ENCODE peak calls at places on chromosomes 12 and 14, in ten cellular contexts. One of them, this sample, is unnamed.

GRCh38 chr12:42630323-42630722 is 40.8 kb upstream of the PRICKLE1 start:
- DNase-seq in A549: no peak
- DNase-seq in upper lobe of right lung: no peak
- DNase-seq in dorsolateral prefrontal cortex: no peak
- DNase-seq in tibial artery: no peak
- DNase-seq in iPS DF 6.9: no peak
- DNase-seq in MM.1S: no peak
- DNase-seq in sigmoid colon: no peak
- DNase-seq in CD8-positive, alpha-beta memory T cell: no peak
- DNase-seq in fibroblast of lung: no peak
- DNase-seq in this sample: no peak

GRCh38 chr14:73792476-73792875 is 59.2 kb upstream of the PTGR2 start:
- DNase-seq in A549: no peak
- DNase-seq in upper lobe of right lung: no peak
- DNase-seq in dorsolateral prefrontal cortex: no peak
- DNase-seq in tibial artery: no peak
- DNase-seq in iPS DF 6.9: no peak
- DNase-seq in MM.1S: no peak
- DNase-seq in sigmoid colon: no peak
- DNase-seq in CD8-positive, alpha-beta memory T cell: no peak
- DNase-seq in fibroblast of lung: no peak
- DNase-seq in this sample: no peak

GRCh38 chr12:98821849-98822248 is 176.8 kb downstream of the APAF1 start:
- DNase-seq in A549: no peak
- DNase-seq in upper lobe of right lung: no peak
- DNase-seq in dorsolateral prefrontal cortex: no peak
- DNase-seq in tibial artery: no peak
- DNase-seq in iPS DF 6.9: no peak
- DNase-seq in MM.1S: no peak
- DNase-seq in sigmoid colon: no peak
- DNase-seq in CD8-positive, alpha-beta memory T cell: no peak
- DNase-seq in fibroblast of lung: no peak
- DNase-seq in this sample: no peak

GRCh38 chr14:51610766-51611165 is 40.9 kb upstream of the FRMD6 start:
- DNase-seq in A549: no peak
- DNase-seq in upper lobe of right lung: no peak
- DNase-seq in dorsolateral prefrontal cortex: no peak
- DNase-seq in tibial artery: no peak
- DNase-seq in iPS DF 6.9: no peak
- DNase-seq in MM.1S: no peak
- DNase-seq in sigmoid colon: no peak
- DNase-seq in CD8-positive, alpha-beta memory T cell: no peak
- DNase-seq in fibroblast of lung: no peak
- DNase-seq in this sample: no peak

GRCh38 chr12:94509317-94509716 is 49.6 kb upstream of the CEP83 start:
- DNase-seq in A549: no peak
- DNase-seq in upper lobe of right lung: no peak
- DNase-seq in dorsolateral prefrontal cortex: no peak
- DNase-seq in tibial artery: no peak
- DNase-seq in iPS DF 6.9: no peak
- DNase-seq in MM.1S: no peak
- DNase-seq in sigmoid colon: no peak
- DNase-seq in CD8-positive, alpha-beta memory T cell: no peak
- DNase-seq in fibroblast of lung: no peak
- DNase-seq in this sample: no peak

GRCh38 chr12:120944645-120945217 is 33.6 kb upstream of the HNF1A start:
- DNase-seq in A549: peak
- DNase-seq in upper lobe of right lung: peak
- DNase-seq in dorsolateral prefrontal cortex: no peak
- DNase-seq in tibial artery: no peak
- DNase-seq in iPS DF 6.9: peak
- DNase-seq in MM.1S: peak
- DNase-seq in sigmoid colon: no peak
- DNase-seq in CD8-positive, alpha-beta memory T cell: peak
- DNase-seq in fibroblast of lung: peak
- DNase-seq in this sample: no peak

GRCh38 chr12:112380663-112381420 is 1.4 kb downstream of the HECTD4 start:
- DNase-seq in A549: no peak
- DNase-seq in upper lobe of right lung: no peak
- DNase-seq in dorsolateral prefrontal cortex: peak
- DNase-seq in tibial artery: no peak
- DNase-seq in iPS DF 6.9: no peak
- DNase-seq in MM.1S: no peak
- DNase-seq in sigmoid colon: no peak
- DNase-seq in CD8-positive, alpha-beta memory T cell: no peak
- DNase-seq in fibroblast of lung: no peak
- DNase-seq in this sample: peak

GRCh38 chr14:87992720-87993484 is at the start of gene GALC:
- DNase-seq in A549: peak
- DNase-seq in upper lobe of right lung: peak
- DNase-seq in dorsolateral prefrontal cortex: peak
- DNase-seq in tibial artery: peak
- DNase-seq in iPS DF 6.9: peak
- DNase-seq in MM.1S: peak
- DNase-seq in sigmoid colon: peak
- DNase-seq in CD8-positive, alpha-beta memory T cell: peak
- DNase-seq in fibroblast of lung: peak
- DNase-seq in this sample: peak

GRCh38 chr12:22034709-22035506 is 11.1 kb upstream of the CMAS start:
- DNase-seq in A549: no peak
- DNase-seq in upper lobe of right lung: no peak
- DNase-seq in dorsolateral prefrontal cortex: no peak
- DNase-seq in tibial artery: no peak
- DNase-seq in iPS DF 6.9: no peak
- DNase-seq in MM.1S: no peak
- DNase-seq in sigmoid colon: no peak
- DNase-seq in CD8-positive, alpha-beta memory T cell: no peak
- DNase-seq in fibroblast of lung: no peak
- DNase-seq in this sample: no peak

GRCh38 chr14:43481864-43482263 is 1025.2 kb downstream of the FSCB start:
- DNase-seq in A549: no peak
- DNase-seq in upper lobe of right lung: no peak
- DNase-seq in dorsolateral prefrontal cortex: no peak
- DNase-seq in tibial artery: no peak
- DNase-seq in iPS DF 6.9: no peak
- DNase-seq in MM.1S: no peak
- DNase-seq in sigmoid colon: no peak
- DNase-seq in CD8-positive, alpha-beta memory T cell: no peak
- DNase-seq in fibroblast of lung: no peak
- DNase-seq in this sample: no peak

GRCh38 chr12:105831372-105831771 is 307.4 kb downstream of the NUAK1 start:
- DNase-seq in A549: no peak
- DNase-seq in upper lobe of right lung: no peak
- DNase-seq in dorsolateral prefrontal cortex: no peak
- DNase-seq in tibial artery: no peak
- DNase-seq in iPS DF 6.9: no peak
- DNase-seq in MM.1S: no peak
- DNase-seq in sigmoid colon: no peak
- DNase-seq in CD8-positive, alpha-beta memory T cell: no peak
- DNase-seq in fibroblast of lung: no peak
- DNase-seq in this sample: no peak

GRCh38 chr14:51595831-51596472 is 55.8 kb upstream of the FRMD6 start:
- DNase-seq in A549: no peak
- DNase-seq in upper lobe of right lung: no peak
- DNase-seq in dorsolateral prefrontal cortex: no peak
- DNase-seq in tibial artery: no peak
- DNase-seq in iPS DF 6.9: no peak
- DNase-seq in MM.1S: no peak
- DNase-seq in sigmoid colon: no peak
- DNase-seq in CD8-positive, alpha-beta memory T cell: no peak
- DNase-seq in fibroblast of lung: no peak
- DNase-seq in this sample: no peak

GRCh38 chr14:63670692-63671091 is 29.0 kb upstream of the WDR89 start:
- DNase-seq in A549: no peak
- DNase-seq in upper lobe of right lung: no peak
- DNase-seq in dorsolateral prefrontal cortex: no peak
- DNase-seq in tibial artery: no peak
- DNase-seq in iPS DF 6.9: no peak
- DNase-seq in MM.1S: no peak
- DNase-seq in sigmoid colon: no peak
- DNase-seq in CD8-positive, alpha-beta memory T cell: no peak
- DNase-seq in fibroblast of lung: no peak
- DNase-seq in this sample: no peak

GRCh38 chr12:124532331-124532750 is 35.1 kb downstream of the NCOR2 start:
- DNase-seq in A549: no peak
- DNase-seq in upper lobe of right lung: no peak
- DNase-seq in dorsolateral prefrontal cortex: peak
- DNase-seq in tibial artery: no peak
- DNase-seq in iPS DF 6.9: no peak
- DNase-seq in MM.1S: no peak
- DNase-seq in sigmoid colon: no peak
- DNase-seq in CD8-positive, alpha-beta memory T cell: no peak
- DNase-seq in fibroblast of lung: no peak
- DNase-seq in this sample: no peak

GRCh38 chr12:51234533-51234932 is 4.1 kb upstream of the DAZAP2 start:
- DNase-seq in A549: no peak
- DNase-seq in upper lobe of right lung: no peak
- DNase-seq in dorsolateral prefrontal cortex: no peak
- DNase-seq in tibial artery: no peak
- DNase-seq in iPS DF 6.9: no peak
- DNase-seq in MM.1S: no peak
- DNase-seq in sigmoid colon: no peak
- DNase-seq in CD8-positive, alpha-beta memory T cell: no peak
- DNase-seq in fibroblast of lung: no peak
- DNase-seq in this sample: no peak

GRCh38 chr12:67802723-67803122 is 154.2 kb downstream of the DYRK2 start:
- DNase-seq in A549: no peak
- DNase-seq in upper lobe of right lung: no peak
- DNase-seq in dorsolateral prefrontal cortex: no peak
- DNase-seq in tibial artery: no peak
- DNase-seq in iPS DF 6.9: no peak
- DNase-seq in MM.1S: no peak
- DNase-seq in sigmoid colon: no peak
- DNase-seq in CD8-positive, alpha-beta memory T cell: no peak
- DNase-seq in fibroblast of lung: no peak
- DNase-seq in this sample: no peak

GRCh38 chr14:24238527-24239037 is 3.8 kb downstream of the TINF2 start:
- DNase-seq in A549: no peak
- DNase-seq in upper lobe of right lung: no peak
- DNase-seq in dorsolateral prefrontal cortex: no peak
- DNase-seq in tibial artery: peak
- DNase-seq in iPS DF 6.9: no peak
- DNase-seq in MM.1S: no peak
- DNase-seq in sigmoid colon: no peak
- DNase-seq in CD8-positive, alpha-beta memory T cell: no peak
- DNase-seq in fibroblast of lung: no peak
- DNase-seq in this sample: no peak

DNA sequence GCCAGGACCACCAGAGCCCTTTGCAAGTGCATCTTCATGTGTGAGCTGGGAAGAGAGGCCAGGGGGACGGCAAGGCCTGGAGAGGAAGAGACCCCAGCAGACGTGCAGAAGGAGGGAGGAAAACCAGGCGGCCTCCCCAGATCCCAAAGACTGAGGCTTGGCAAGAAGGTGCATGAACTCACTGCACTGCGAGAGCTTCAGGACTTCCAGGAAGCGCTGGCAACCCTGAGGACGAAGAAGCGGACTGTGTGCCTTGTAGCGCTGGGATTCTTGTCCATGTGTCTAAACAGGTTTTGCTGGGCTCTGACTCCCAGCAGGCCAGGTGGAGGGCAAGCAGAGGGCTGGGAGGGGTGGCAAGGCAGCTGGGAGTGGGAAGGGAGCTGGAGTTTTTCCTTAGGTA is 939 bp downstream of the TGFB3 start:
- DNase-seq in A549: no peak
- DNase-seq in upper lobe of right lung: no peak
- DNase-seq in dorsolateral prefrontal cortex: no peak
- DNase-seq in tibial artery: peak
- DNase-seq in iPS DF 6.9: no peak
- DNase-seq in MM.1S: no peak
- DNase-seq in sigmoid colon: peak
- DNase-seq in CD8-positive, alpha-beta memory T cell: no peak
- DNase-seq in fibroblast of lung: peak
- DNase-seq in this sample: no peak
- H3K27ac ChIP-seq in A549: no peak
- H3K27ac ChIP-seq in upper lobe of right lung: peak
- H3K27ac ChIP-seq in dorsolateral prefrontal cortex: peak
- H3K27ac ChIP-seq in tibial artery: peak
- H3K27ac ChIP-seq in iPS DF 6.9: no peak
- H3K27ac ChIP-seq in MM.1S: no peak
- H3K27ac ChIP-seq in sigmoid colon: peak
- H3K27ac ChIP-seq in CD8-positive, alpha-beta memory T cell: no peak
- H3K27ac ChIP-seq in fibroblast of lung: peak
- H3K27ac ChIP-seq in this sample: no peak

DNA sequence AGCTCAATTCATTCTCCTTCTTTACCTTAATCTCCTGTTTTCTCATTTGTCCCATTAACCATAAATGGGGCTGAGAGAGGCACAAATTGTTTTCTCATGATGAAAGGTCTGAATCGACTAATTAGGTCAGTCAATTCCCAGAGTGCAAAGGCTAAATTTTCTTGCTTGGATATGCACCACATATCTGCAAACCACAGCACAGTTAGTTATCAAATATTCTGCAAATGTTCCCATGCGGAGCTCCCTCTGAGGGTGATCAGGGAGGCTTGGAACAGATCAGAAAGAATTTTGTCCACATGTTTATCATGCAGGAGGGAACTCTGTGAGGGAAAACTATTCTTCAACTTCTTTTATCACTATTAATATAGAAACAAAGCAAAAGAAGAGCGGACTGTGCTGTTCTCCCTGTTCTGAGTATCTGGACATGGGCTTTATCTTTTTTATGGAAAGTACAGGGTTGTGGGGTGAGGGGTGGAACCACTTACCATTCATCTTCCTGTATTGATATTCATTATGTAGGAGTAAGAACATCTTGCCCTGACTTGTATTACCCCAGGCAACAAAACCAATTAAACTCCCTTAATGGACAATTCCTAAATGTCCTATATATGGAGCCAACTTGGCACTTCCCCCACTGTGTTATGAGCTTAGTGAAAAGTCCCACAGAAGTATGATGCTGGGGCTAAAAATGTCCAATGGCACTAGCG is 139.7 kb upstream of the KRR1 start:
- DNase-seq in A549: no peak
- DNase-seq in upper lobe of right lung: no peak
- DNase-seq in dorsolateral prefrontal cortex: no peak
- DNase-seq in tibial artery: no peak
- DNase-seq in iPS DF 6.9: no peak
- DNase-seq in MM.1S: no peak
- DNase-seq in sigmoid colon: no peak
- DNase-seq in CD8-positive, alpha-beta memory T cell: no peak
- DNase-seq in fibroblast of lung: peak
- DNase-seq in this sample: no peak
- H3K27ac ChIP-seq in A549: no peak
- H3K27ac ChIP-seq in upper lobe of right lung: no peak
- H3K27ac ChIP-seq in dorsolateral prefrontal cortex: no peak
- H3K27ac ChIP-seq in tibial artery: no peak
- H3K27ac ChIP-seq in iPS DF 6.9: no peak
- H3K27ac ChIP-seq in MM.1S: no peak
- H3K27ac ChIP-seq in sigmoid colon: no peak
- H3K27ac ChIP-seq in CD8-positive, alpha-beta memory T cell: no peak
- H3K27ac ChIP-seq in fibroblast of lung: no peak
- H3K27ac ChIP-seq in this sample: no peak

GRCh38 chr14:80714489-80714888 is 227.0 kb downstream of the CEP128 start:
- DNase-seq in A549: no peak
- DNase-seq in upper lobe of right lung: no peak
- DNase-seq in dorsolateral prefrontal cortex: no peak
- DNase-seq in tibial artery: no peak
- DNase-seq in iPS DF 6.9: no peak
- DNase-seq in MM.1S: no peak
- DNase-seq in sigmoid colon: no peak
- DNase-seq in CD8-positive, alpha-beta memory T cell: no peak
- DNase-seq in fibroblast of lung: no peak
- DNase-seq in this sample: no peak
- H3K27ac ChIP-seq in A549: no peak
- H3K27ac ChIP-seq in upper lobe of right lung: no peak
- H3K27ac ChIP-seq in dorsolateral prefrontal cortex: no peak
- H3K27ac ChIP-seq in tibial artery: no peak
- H3K27ac ChIP-seq in iPS DF 6.9: no peak
- H3K27ac ChIP-seq in MM.1S: no peak
- H3K27ac ChIP-seq in sigmoid colon: no peak
- H3K27ac ChIP-seq in CD8-positive, alpha-beta memory T cell: no peak
- H3K27ac ChIP-seq in fibroblast of lung: no peak
- H3K27ac ChIP-seq in this sample: no peak

GRCh38 chr12:13248956-13249355 is 52.4 kb downstream of the EMP1 start:
- DNase-seq in A549: no peak
- DNase-seq in upper lobe of right lung: no peak
- DNase-seq in dorsolateral prefrontal cortex: no peak
- DNase-seq in tibial artery: no peak
- DNase-seq in iPS DF 6.9: no peak
- DNase-seq in MM.1S: no peak
- DNase-seq in sigmoid colon: no peak
- DNase-seq in CD8-positive, alpha-beta memory T cell: no peak
- DNase-seq in fibroblast of lung: no peak
- DNase-seq in this sample: no peak
- H3K27ac ChIP-seq in A549: no peak
- H3K27ac ChIP-seq in upper lobe of right lung: no peak
- H3K27ac ChIP-seq in dorsolateral prefrontal cortex: no peak
- H3K27ac ChIP-seq in tibial artery: no peak
- H3K27ac ChIP-seq in iPS DF 6.9: no peak
- H3K27ac ChIP-seq in MM.1S: no peak
- H3K27ac ChIP-seq in sigmoid colon: no peak
- H3K27ac ChIP-seq in CD8-positive, alpha-beta memory T cell: no peak
- H3K27ac ChIP-seq in fibroblast of lung: no peak
- H3K27ac ChIP-seq in this sample: no peak

This sample was measured in caudate nucleus.